ENCODE peak calls at places on chromosomes 13 and 19, in seven cellular contexts. H is left ventricle myocardium superior; Z is dorsolateral prefrontal cortex; T is Kasumi-1; C is cardiac muscle cell; M is amniotic epithelial cell; S is CD4-positive, alpha-beta T cell. L is an unnamed sample.
A peak's percentile ranks its signal among the peaks of the same experiment; 100 is the strongest.

GRCh38 chr19:41548954-41549688 is 26.8 kb upstream of the CEACAM21 start:
- DNase-seq in Z (no peak), C (no peak), S (peak; percentile 74), T (peak; percentile 99), H (no peak), M (no peak), L (no peak)

GRCh38 chr13:109416001-109416400 is 370.4 kb downstream of the IRS2 start:
- DNase-seq in Z (no peak), T (no peak), H (no peak), C (no peak), M (no peak), S (no peak), L (no peak)

GRCh38 chr13:107545946-107546502 is 669.3 kb downstream of the LIG4 start:
- DNase-seq in H (no peak), Z (no peak), C (peak; percentile 28), S (no peak), T (no peak), M (no peak), L (no peak)

GRCh38 chr13:106488671-106489070 is 46.8 kb downstream of the EFNB2 start:
- DNase-seq in C (no peak), S (no peak), H (no peak), Z (no peak), M (no peak), T (no peak), L (no peak)

GRCh38 chr19:2084993-2085720 is 11.0 kb downstream of the MOB3A start:
- DNase-seq in Z (no peak), H (peak; percentile 72), S (peak; percentile 89), T (peak; percentile 99), M (peak; percentile 30), C (no peak), L (peak; percentile 52)

GRCh38 chr19:460877-461609 is at the start of gene SHC2:
- DNase-seq in T (no peak), H (peak; percentile 67), M (no peak), S (no peak), Z (peak; percentile 34), C (peak; percentile 63), L (no peak)

GRCh38 chr13:42068886-42069285 is 20.4 kb downstream of the DGKH start:
- DNase-seq in C (no peak), T (peak; percentile 53), Z (no peak), S (no peak), M (no peak), H (no peak), L (no peak)

GRCh38 chr19:39156891-39157230 is 31.3 kb downstream of the PAK4 start:
- DNase-seq in S (no peak), Z (no peak), C (no peak), T (no peak), M (no peak), H (no peak), L (no peak)

GRCh38 chr19:38125238-38125637 is 98.8 kb downstream of the DPF1 start:
- DNase-seq in T (no peak), Z (no peak), S (no peak), C (no peak), M (no peak), H (no peak), L (no peak)

GRCh38 chr19:3963458-3964255 is 7.2 kb downstream of the DAPK3 start:
- DNase-seq in M (no peak), S (no peak), T (no peak), C (no peak), Z (no peak), H (no peak), L (no peak)

GRCh38 chr19:45294291-45295029 is 28.2 kb downstream of the CKM start:
- DNase-seq in H (peak; percentile 74), M (no peak), T (no peak), Z (peak; percentile 45), C (peak; percentile 16), S (no peak), L (no peak)

GRCh38 chr19:40396886-40397567 is 7.0 kb upstream of the HIPK4 start:
- DNase-seq in C (no peak), Z (no peak), M (no peak), S (no peak), H (no peak), T (no peak), L (no peak)

GRCh38 chr13:91313103-91313502 is 34.4 kb upstream of the MIR17HG start:
- DNase-seq in T (no peak), S (no peak), M (peak; percentile 11), H (no peak), C (peak; percentile 29), Z (no peak), L (peak; percentile 2)

GRCh38 chr19:35068941-35069634 is 27.6 kb downstream of the HPN start:
- DNase-seq in T (no peak), Z (no peak), S (no peak), M (no peak), C (no peak), H (no peak), L (no peak)